ENCODE peak calls at places on chromosomes 7 and 10, in four cellular contexts. V is CD8-positive, alpha-beta memory T cell; L is SW 1271; J is H7. C is an unnamed sample.

GRCh38 chr7:35025391-35025870 is 11.9 kb downstream of the DPY19L1 start:
- DNase-seq in V (no peak), L (no peak), J (no peak), C (no peak)

GRCh38 chr10:98257961-98258360 is 10.0 kb downstream of the LOXL4 start:
- DNase-seq in V (no peak), L (no peak), J (no peak), C (no peak)

GRCh38 chr7:5528071-5528814 is 104.6 kb upstream of the TNRC18 start:
- DNase-seq in V (peak), L (peak), J (no peak), C (no peak)

GRCh38 chr10:65891073-65891981 is 1034.5 kb upstream of the LRRTM3 start:
- DNase-seq in V (no peak), L (no peak), J (no peak), C (no peak)

GRCh38 chr7:151831606-151832005 is 45.3 kb downstream of the PRKAG2 start:
- DNase-seq in V (no peak), L (no peak), J (no peak), C (no peak)

GRCh38 chr7:64035388-64035787 is 9.8 kb upstream of the ZNF727 start:
- DNase-seq in V (no peak), L (no peak), J (no peak), C (no peak)

GRCh38 chr10:30059209-30060107 is at the start of gene JCAD:
- DNase-seq in V (peak), L (peak), J (peak), C (no peak)

GRCh38 chr10:36247478-36247877 is 605.4 kb upstream of the FZD8 start:
- DNase-seq in V (no peak), L (no peak), J (no peak), C (no peak)

GRCh38 chr7:159042084-159042483 is 102.6 kb downstream of the VIPR2 start:
- DNase-seq in V (no peak), L (no peak), J (no peak), C (no peak)

GRCh38 chr10:28137907-28138880 is 139.3 kb upstream of the ODAD2 start:
- DNase-seq in V (no peak), L (peak), J (no peak), C (peak)

GRCh38 chr10:123269675-123270074 is 115.5 kb downstream of the BUB3 start:
- DNase-seq in V (no peak), L (no peak), J (no peak), C (no peak)

C was measured in HS-27A.